ENCODE peak calls at places on chromosomes 11 and 22, in seven cellular contexts. Z is aorta, L is K562, G is Panc1, W is right atrium auricular region, J is neural progenitor cell, T is esophagus squamous epithelium. U is an unnamed sample. For H3K36me3, the result is how much of the 10 kb centered on the place peaks cover.

GRCh38 chr11:109970516-109971183 is 122.5 kb upstream of the ZC3H12C start:
- DNase-seq in Z (no peak), L (no peak), G (no peak), W (no peak), J (no peak), T (no peak), U (no peak)

GRCh38 chr11:63779044-63779443 is 10.5 kb upstream of the ZFTA start:
- DNase-seq in Z (no peak), L (no peak), G (no peak), W (no peak), J (no peak), T (no peak), U (peak)

GRCh38 chr22:27122561-27122960 is 465.2 kb downstream of the MIAT start:
- DNase-seq in Z (no peak), L (no peak), G (no peak), W (no peak), J (no peak), T (no peak), U (no peak)

GRCh38 chr11:111465400-111465799 is 46.8 kb downstream of the BTG4 start:
- DNase-seq in Z (no peak), L (no peak), G (no peak), W (no peak), J (no peak), T (no peak), U (no peak)

GRCh38 chr11:9158898-9159391 is 67.5 kb upstream of the SCUBE2 start:
- DNase-seq in Z (no peak), L (no peak), G (no peak), W (no peak), J (no peak), T (no peak), U (no peak)

GRCh38 chr11:69293819-69294505 is at the start of gene MYEOV:
- DNase-seq in Z (peak), L (peak), G (peak), W (no peak), J (peak), T (no peak), U (peak)

GRCh38 chr22:44024288-44024908 is at the start of gene PARVB:
- DNase-seq in Z (peak), L (peak), G (no peak), W (no peak), J (peak), T (no peak), U (peak)

GRCh38 chr22:23184100-23184763 is 3.9 kb downstream of the BCR start:
- DNase-seq in Z (no peak), L (peak), G (no peak), W (no peak), J (no peak), T (no peak), U (no peak)

GRCh38 chr11:13297917-13298356 is 20.3 kb downstream of the BMAL1 start:
- DNase-seq in Z (no peak), L (no peak), G (no peak), W (no peak), J (no peak), T (no peak), U (no peak)

GRCh38 chr11:12818333-12819015 is 144.3 kb downstream of the TEAD1 start:
- DNase-seq in Z (no peak), L (no peak), G (no peak), W (no peak), J (no peak), T (no peak), U (no peak)

GRCh38 chr22:36771376-36772063 is 4.4 kb downstream of the IFT27 start:
- DNase-seq in Z (no peak), L (no peak), G (no peak), W (no peak), J (peak), T (no peak), U (no peak)

GRCh38 chr22:21937041-21937820 is 15.4 kb downstream of the PPM1F start:
- DNase-seq in Z (no peak), L (no peak), G (no peak), W (peak), J (no peak), T (no peak), U (no peak)

GRCh38 chr11:124814739-124815138 is 14.5 kb upstream of the MSANTD2 start:
- DNase-seq in Z (no peak), L (no peak), G (no peak), W (no peak), J (no peak), T (no peak), U (no peak)

GRCh38 chr22:49021097-49021925 is 806.4 kb downstream of the BRD1 start:
- DNase-seq in Z (peak), L (no peak), G (no peak), W (no peak), J (no peak), T (no peak), U (no peak)

GRCh38 chr11:68326334-68327215 is 14.2 kb downstream of the LRP5 start:
- DNase-seq in Z (no peak), L (no peak), G (no peak), W (no peak), J (no peak), T (no peak), U (no peak)

GRCh38 chr11:77046060-77046501 is 11.9 kb downstream of the B3GNT6 start:
- DNase-seq in Z (no peak), L (peak), G (no peak), W (no peak), J (peak), T (no peak), U (peak)

GRCh38 chr22:39617342-39617741 is 46.8 kb downstream of the CACNA1I start:
- DNase-seq in Z (no peak), L (no peak), G (no peak), W (no peak), J (no peak), T (no peak), U (no peak)

GRCh38 chr11:47997063-47998053 is 17.0 kb downstream of the PTPRJ start:
- DNase-seq in Z (no peak), L (no peak), G (no peak), W (no peak), J (no peak), T (no peak), U (no peak)

GRCh38 chr11:119389611-119390254 is 8.2 kb upstream of the USP2 start:
- DNase-seq in Z (no peak), L (peak), G (no peak), W (no peak), J (peak), T (no peak), U (peak)

GRCh38 chr11:69253028-69253427 is 40.9 kb upstream of the MYEOV start:
- DNase-seq in Z (no peak), L (no peak), G (no peak), W (no peak), J (no peak), T (no peak), U (no peak)

GRCh38 chr22:39214383-39215069 is 30.3 kb downstream of the PDGFB start:
- DNase-seq in Z (peak), L (no peak), G (no peak), W (no peak), J (peak), T (no peak), U (peak)

GRCh38 chr11:8018742-8019631 is 31.9 kb downstream of the EIF3F start:
- DNase-seq in Z (peak), L (no peak), G (no peak), W (peak), J (peak), T (no peak), U (no peak)

GRCh38 chr11:18493310-18493709 is 33.4 kb downstream of the TSG101 start:
- DNase-seq in Z (no peak), L (no peak), G (no peak), W (no peak), J (no peak), T (no peak), U (no peak)

GRCh38 chr11:18501629-18502028 is 25.1 kb downstream of the TSG101 start:
- DNase-seq in Z (no peak), L (no peak), G (no peak), W (no peak), J (no peak), T (no peak), U (no peak)

GRCh38 chr11:18495268-18495667 is 31.5 kb downstream of the TSG101 start:
- DNase-seq in Z (no peak), L (no peak), G (no peak), W (no peak), J (no peak), T (no peak), U (no peak)

GRCh38 chr11:18495703-18496102 is 31.0 kb downstream of the TSG101 start:
- DNase-seq in Z (no peak), L (no peak), G (no peak), W (no peak), J (no peak), T (no peak), U (no peak)

DNA sequence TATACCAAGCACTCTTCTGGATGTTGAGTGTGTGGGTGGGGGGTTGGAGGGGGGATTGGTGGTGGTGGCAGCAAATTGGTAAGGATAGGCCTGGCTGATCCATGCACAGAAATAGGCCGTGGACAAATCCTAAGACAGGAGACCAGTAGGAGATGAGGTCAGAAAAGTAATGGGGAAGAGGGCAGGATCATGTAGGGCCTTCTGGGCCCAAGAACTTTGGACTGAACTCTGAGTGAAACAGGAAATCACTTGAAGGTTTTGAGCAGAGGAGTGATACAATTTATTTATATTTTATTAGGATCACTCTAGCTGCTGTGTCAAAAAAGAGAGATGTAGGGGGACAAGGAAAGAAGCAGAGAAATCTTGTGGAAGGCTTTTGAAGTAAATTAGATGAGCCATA is 28.7 kb downstream of the TSG101 start:
- DNase-seq in Z (no peak), L (no peak), G (no peak), W (no peak), J (no peak), T (no peak), U (no peak)
- H3K36me3 ChIP-seq in Z (under half), L (half or more), G (under half), W (half or more), J (under half), T (half or more), U (under half)

DNA sequence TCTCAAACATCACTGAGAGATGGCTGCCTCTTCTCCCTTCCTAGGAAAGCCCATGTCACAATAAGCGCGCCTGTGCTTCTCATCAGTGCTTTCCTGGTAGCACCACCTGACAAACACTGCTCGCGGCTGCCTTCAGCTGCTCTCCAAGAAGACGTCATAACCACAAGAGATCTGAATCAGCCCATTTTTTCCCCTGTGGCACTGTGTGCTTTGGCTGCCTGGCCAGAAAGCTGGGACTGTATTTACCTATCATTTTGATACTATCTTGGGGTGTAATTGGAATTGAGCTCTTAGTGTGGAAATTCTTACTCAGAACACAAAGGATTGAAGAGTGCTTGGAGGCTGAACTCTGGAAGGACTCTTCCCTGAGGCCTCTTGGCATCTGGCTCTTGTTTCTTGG is 50.3 kb upstream of the EHF start:
- DNase-seq in Z (no peak), L (no peak), G (no peak), W (no peak), J (no peak), T (no peak), U (no peak)
- H3K36me3 ChIP-seq in Z (under half), L (under half), G (under half), W (under half), J (under half), T (under half), U (under half)

DNA sequence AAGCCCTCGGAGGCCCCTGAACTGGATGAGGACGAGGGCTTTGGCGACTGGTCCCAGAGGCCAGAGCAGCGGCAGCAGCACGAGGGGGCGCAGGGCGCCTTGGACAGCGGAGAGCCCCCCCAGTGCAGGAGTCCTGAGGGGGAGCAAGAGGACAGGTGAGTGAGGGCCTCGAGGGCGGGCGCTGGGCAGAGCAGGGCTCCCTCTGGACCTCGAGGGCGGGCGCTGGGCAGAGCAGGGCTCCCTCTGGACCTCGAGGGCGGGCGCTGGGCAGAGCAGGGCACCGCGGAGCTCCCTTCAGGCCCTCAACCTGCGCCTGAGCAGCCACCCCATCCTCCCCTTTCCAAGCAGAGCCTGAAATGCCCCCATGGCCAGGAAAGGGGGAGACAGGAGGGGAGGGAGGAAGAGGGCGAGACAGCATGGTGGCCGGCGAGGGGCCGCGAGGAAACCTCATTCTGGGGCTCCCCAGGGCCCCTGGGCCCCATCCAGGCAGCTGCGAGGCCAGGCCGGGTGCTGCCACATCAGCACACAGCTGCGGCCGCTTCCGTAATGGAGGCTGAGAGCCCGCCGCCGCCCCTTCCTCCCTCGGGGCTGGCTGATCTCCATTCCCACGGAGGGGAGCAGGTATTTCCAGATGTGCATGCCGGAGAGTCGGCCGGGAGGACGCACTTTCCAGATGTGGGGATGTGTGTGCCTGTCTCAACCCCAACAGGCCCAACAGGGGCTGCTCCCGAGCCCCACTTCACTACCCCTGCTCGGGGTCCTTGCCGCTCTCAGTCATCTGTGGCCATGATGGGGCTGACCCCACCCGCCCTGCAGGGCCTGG is 10.0 kb downstream of the PRR33 start:
- DNase-seq in Z (peak), L (no peak), G (no peak), W (no peak), J (no peak), T (no peak), U (peak)
- H3K36me3 ChIP-seq in Z (under half), L (under half), G (under half), W (under half), J (under half), T (under half), U (under half)

GRCh38 chr11:73929388-73929787 is 21.4 kb upstream of the DNAJB13 start:
- DNase-seq in Z (no peak), L (no peak), G (no peak), W (no peak), J (no peak), T (no peak), U (no peak)
- H3K36me3 ChIP-seq in Z (under half), L (under half), G (under half), W (under half), J (under half), T (half or more), U (under half)

GRCh38 chr11:121564948-121565684 is 112.3 kb upstream of the SORL1-AS1 start:
- DNase-seq in Z (no peak), L (no peak), G (no peak), W (no peak), J (no peak), T (no peak), U (peak)
- H3K36me3 ChIP-seq in Z (under half), L (under half), G (under half), W (under half), J (under half), T (half or more), U (under half)

DNA sequence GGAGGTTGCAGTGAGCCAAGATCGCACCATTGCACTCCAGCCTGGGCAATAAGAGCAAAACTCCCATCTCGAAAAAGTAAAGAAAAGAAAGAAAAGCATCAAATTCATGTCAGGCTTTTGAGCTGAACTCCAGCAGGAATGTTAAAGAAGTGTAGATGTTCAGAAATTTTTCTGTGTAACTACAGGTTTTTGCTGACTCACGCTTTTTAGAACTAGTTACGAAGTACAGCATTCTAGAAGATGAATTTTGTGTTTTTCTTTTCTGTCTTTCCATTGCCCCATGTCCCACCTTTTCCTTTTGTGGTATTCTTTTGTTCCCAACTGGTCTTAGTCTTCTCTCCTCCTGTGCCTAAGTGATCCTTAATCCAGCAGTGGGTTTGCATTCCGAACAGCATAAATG is 56.0 kb upstream of the HORMAD2 start:
- DNase-seq in Z (no peak), L (no peak), G (no peak), W (no peak), J (peak), T (no peak), U (no peak)
- H3K36me3 ChIP-seq in Z (under half), L (half or more), G (under half), W (half or more), J (under half), T (half or more), U (under half)

GRCh38 chr11:128759168-128759567 is 65.3 kb downstream of the FLI1 start:
- DNase-seq in Z (no peak), L (no peak), G (no peak), W (no peak), J (no peak), T (no peak), U (no peak)
- H3K36me3 ChIP-seq in Z (under half), L (under half), G (under half), W (under half), J (under half), T (under half), U (under half)

GRCh38 chr11:116843661-116844060 is 6.2 kb upstream of the APOA1 start:
- DNase-seq in Z (no peak), L (no peak), G (no peak), W (no peak), J (no peak), T (no peak), U (no peak)
- H3K36me3 ChIP-seq in Z (under half), L (under half), G (under half), W (under half), J (under half), T (half or more), U (under half)

DNA sequence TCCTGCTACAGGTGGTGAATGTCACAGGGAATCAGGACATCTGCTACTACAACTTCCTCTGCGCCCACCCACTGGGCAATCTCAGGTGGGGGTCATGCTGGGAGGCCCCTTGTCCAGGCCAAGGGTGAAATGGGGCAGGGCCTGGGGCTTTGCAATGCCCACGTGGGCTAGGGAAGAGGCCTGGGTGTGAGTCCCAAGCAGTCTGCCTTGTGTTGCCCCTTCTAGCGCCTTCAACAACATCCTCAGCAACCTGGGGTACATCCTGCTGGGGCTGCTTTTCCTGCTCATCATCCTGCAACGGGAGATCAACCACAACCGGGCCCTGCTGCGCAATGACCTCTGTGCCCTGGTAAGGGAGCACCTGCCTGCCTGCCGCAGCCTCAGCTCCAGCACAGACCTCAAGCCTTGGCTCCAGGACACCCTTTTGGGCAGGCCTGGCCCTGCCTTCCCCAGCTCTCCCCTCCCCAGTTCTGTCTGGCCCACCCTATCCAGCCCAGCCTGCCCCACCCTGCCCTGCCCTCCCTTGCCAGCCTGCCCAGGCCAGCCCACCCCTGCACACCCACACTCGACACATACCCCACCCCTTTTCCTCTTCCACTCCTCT is 9.1 kb upstream of the TAGLN start:
- DNase-seq in Z (peak), L (no peak), G (no peak), W (no peak), J (no peak), T (no peak), U (peak)
- H3K36me3 ChIP-seq in Z (under half), L (under half), G (under half), W (half or more), J (under half), T (half or more), U (under half)

U was measured in Caco-2.